ENCODE peak calls at places on chromosomes 16 and 17, in four cellular contexts. G, L, H and I are unnamed samples. For H3K27me3 and H3K36me3, the result is how much of the 10 kb centered on the place peaks cover.

GRCh38 chr17:74215332-74215727 is 2.0 kb downstream of the TTYH2 start:
- DNase-seq in L (no peak), G (no peak), H (no peak), I (peak)

GRCh38 chr17:43732961-43733360 is 25.6 kb downstream of the SOST start:
- DNase-seq in L (peak), H (peak), G (no peak), I (no peak)

GRCh38 chr16:83802135-83802534 is 5.6 kb upstream of the HSBP1 start:
- DNase-seq in G (no peak), H (peak), L (peak), I (no peak)

GRCh38 chr16:86787538-86787937 is 209.2 kb downstream of the FOXL1 start:
- DNase-seq in L (no peak), H (no peak), G (no peak), I (no peak)

GRCh38 chr16:28090646-28091377 is 27.3 kb upstream of the GSG1L start:
- DNase-seq in L (peak), G (no peak), H (peak), I (no peak)

GRCh38 chr17:77487677-77488530 is 347.1 kb downstream of the SEC14L1 start:
- DNase-seq in H (no peak), G (no peak), L (no peak), I (no peak)

GRCh38 chr16:50395763-50396710 is 27.2 kb upstream of the BRD7 start:
- DNase-seq in L (no peak), H (no peak), G (peak), I (no peak)

GRCh38 chr16:13909872-13910303 is 10.1 kb upstream of the ERCC4 start:
- DNase-seq in G (peak), L (peak), H (no peak), I (no peak)

GRCh38 chr16:28264656-28265055 is 27.7 kb upstream of the SBK1 start:
- DNase-seq in G (no peak), L (peak), H (no peak), I (peak)

GRCh38 chr17:76569607-76570279 is 15.9 kb downstream of the ST6GALNAC2 start:
- DNase-seq in L (no peak), G (no peak), H (peak), I (peak)

GRCh38 chr16:29154100-29154499 is 169.2 kb downstream of the LAT start:
- DNase-seq in H (no peak), G (no peak), L (no peak), I (no peak)

GRCh38 chr17:74199306-74200092 is 4.0 kb upstream of the RPL38 start:
- DNase-seq in G (peak), H (peak), L (no peak), I (no peak)

GRCh38 chr17:5500247-5500803 is 14.0 kb downstream of the MIS12 start:
- DNase-seq in G (no peak), L (peak), H (no peak), I (no peak)

GRCh38 chr17:5501725-5502124 is 15.4 kb downstream of the MIS12 start:
- DNase-seq in H (no peak), L (no peak), G (no peak), I (no peak)

GRCh38 chr17:5499790-5500189 is 13.4 kb downstream of the MIS12 start:
- DNase-seq in H (peak), G (no peak), L (no peak), I (no peak)

GRCh38 chr17:5500804-5501391 is 14.5 kb downstream of the MIS12 start:
- DNase-seq in H (peak), L (peak), G (peak), I (peak)

DNA sequence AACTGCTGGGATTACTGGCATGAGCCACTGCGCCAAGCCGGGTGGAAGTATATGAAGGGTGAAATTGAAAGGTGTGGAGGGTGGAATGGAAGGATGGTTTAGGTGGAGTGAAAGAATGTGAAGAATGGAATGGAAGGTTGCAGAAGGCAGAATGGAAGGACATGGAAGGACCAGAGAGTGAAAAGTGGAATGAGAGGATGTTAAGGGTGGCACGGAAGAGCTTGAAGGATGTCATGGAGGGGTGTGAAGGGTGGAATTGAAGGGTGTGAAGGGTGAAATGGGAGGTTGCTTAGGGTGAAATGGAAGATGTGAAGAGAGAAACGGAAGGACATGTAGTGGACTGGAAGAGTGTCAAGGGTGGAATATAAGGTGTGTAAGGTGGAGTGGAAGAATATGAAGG is 16.2 kb downstream of the MIS12 start:
- DNase-seq in G (no peak), L (no peak), H (no peak), I (no peak)
- TF ChIP-seq CTCF in G (no peak), L (no peak), H (no peak), I (no peak)

GRCh38 chr17:2050246-2050866 is 4.5 kb upstream of the HIC1 start:
- DNase-seq in L (peak), G (no peak), H (peak), I (no peak)
- H3K27me3 ChIP-seq in L (under half), G (under half), H (half or more), I (under half)

GRCh38 chr17:41985919-41986318 is 19.3 kb downstream of the CNP start:
- DNase-seq in H (no peak), G (no peak), L (no peak), I (no peak)

GRCh38 chr17:41986634-41987033 is 20.0 kb downstream of the CNP start:
- DNase-seq in G (no peak), H (no peak), L (no peak), I (no peak)

GRCh38 chr17:41988418-41988817 is 21.8 kb downstream of the CNP start:
- DNase-seq in L (no peak), G (no peak), H (no peak), I (no peak)

GRCh38 chr17:41989702-41990419 is 23.3 kb downstream of the CNP start:
- DNase-seq in L (no peak), H (no peak), G (no peak), I (no peak)

DNA sequence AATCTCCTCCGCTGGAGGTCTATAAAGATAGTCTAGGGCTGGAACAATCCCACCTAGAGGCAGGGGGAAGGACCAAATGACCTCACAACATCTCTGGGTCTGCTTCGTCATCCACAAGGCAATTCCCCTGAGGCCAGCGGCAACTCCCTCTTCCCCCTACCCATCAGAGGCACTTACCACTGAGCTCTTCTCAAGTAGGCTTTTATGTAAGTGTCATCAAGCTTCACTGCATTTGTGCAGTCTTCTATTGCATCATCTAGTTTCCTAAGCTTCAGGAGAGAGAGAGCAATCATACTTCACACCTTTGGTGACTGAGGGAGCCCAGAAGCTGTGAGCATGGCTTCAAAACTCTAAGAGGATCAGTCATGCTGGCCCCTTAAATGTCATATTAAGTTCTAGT is 21.0 kb downstream of the CNP start:
- DNase-seq in G (peak), H (no peak), L (no peak), I (no peak)
- H3K36me3 ChIP-seq in G (half or more), H (half or more), L (half or more), I (half or more)

DNA sequence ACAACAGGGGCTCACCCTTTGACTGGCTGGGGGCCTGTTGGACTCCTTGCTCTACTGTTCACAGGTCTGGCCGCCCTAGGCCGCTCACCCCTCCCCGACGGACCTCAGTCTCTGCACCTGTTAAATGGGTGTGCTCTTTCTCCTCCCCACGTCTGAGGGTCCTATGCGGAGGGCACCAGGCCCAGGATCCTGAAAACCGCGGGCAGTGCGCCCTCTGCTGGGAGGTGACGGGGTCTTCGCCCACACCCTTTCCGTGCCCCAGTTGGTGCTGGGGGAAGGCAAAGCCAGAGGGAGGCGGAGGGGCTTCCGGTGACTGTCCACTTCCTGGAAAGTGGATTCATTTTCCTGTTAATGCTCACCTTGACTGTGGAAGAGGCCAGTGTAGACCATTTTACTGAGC is 1010.9 kb downstream of the KCNJ18 start:
- DNase-seq in L (no peak), G (no peak), H (no peak), I (no peak)
- TF ChIP-seq CTCF in L (no peak), G (no peak), H (no peak), I (no peak)